ENCODE peak calls at places on chromosomes 13 and 19, in five cellular contexts. One of them, this sample, is unnamed. For H3K9me3, the result is how much of the 10 kb centered on the place peaks cover.

GRCh38 chr19:52653161-52653560 is 15.0 kb upstream of the ZNF83 start:
- DNase-seq in trophoblast cell: peak
- DNase-seq in H9: no peak
- DNase-seq in neuronal stem cell: no peak
- DNase-seq in H1: no peak
- DNase-seq in this sample: no peak

GRCh38 chr19:4007836-4008539 is 452 bp downstream of the PIAS4 start:
- DNase-seq in neuronal stem cell: peak
- DNase-seq in trophoblast cell: no peak
- DNase-seq in H9: no peak
- DNase-seq in H1: peak
- DNase-seq in this sample: peak

GRCh38 chr19:10575011-10575716 is 6.4 kb upstream of the CDKN2D start:
- DNase-seq in trophoblast cell: no peak
- DNase-seq in H1: no peak
- DNase-seq in H9: no peak
- DNase-seq in neuronal stem cell: no peak
- DNase-seq in this sample: no peak

GRCh38 chr13:25175431-25175830 is 3.3 kb upstream of the AMER2 start:
- DNase-seq in trophoblast cell: no peak
- DNase-seq in H9: no peak
- DNase-seq in neuronal stem cell: no peak
- DNase-seq in H1: no peak
- DNase-seq in this sample: no peak

GRCh38 chr13:37127706-37128241 is 22.3 kb upstream of the CSNK1A1L start:
- DNase-seq in neuronal stem cell: no peak
- DNase-seq in H1: no peak
- DNase-seq in H9: no peak
- DNase-seq in trophoblast cell: no peak
- DNase-seq in this sample: peak

GRCh38 chr13:113805431-113806103 is 46.5 kb downstream of the TMEM255B start:
- DNase-seq in H9: no peak
- DNase-seq in trophoblast cell: no peak
- DNase-seq in H1: no peak
- DNase-seq in neuronal stem cell: no peak
- DNase-seq in this sample: no peak

GRCh38 chr19:37990362-37990761 is 83.4 kb downstream of the SIPA1L3 start:
- DNase-seq in H1: peak
- DNase-seq in neuronal stem cell: no peak
- DNase-seq in H9: peak
- DNase-seq in trophoblast cell: peak
- DNase-seq in this sample: no peak

GRCh38 chr19:12642506-12642905 is 24.0 kb downstream of the MAN2B1 start:
- DNase-seq in neuronal stem cell: no peak
- DNase-seq in trophoblast cell: no peak
- DNase-seq in H1: no peak
- DNase-seq in H9: no peak
- DNase-seq in this sample: no peak

GRCh38 chr13:30045916-30046704 is 195.7 kb upstream of the UBL3 start:
- DNase-seq in H9: no peak
- DNase-seq in trophoblast cell: peak
- DNase-seq in H1: peak
- DNase-seq in neuronal stem cell: no peak
- DNase-seq in this sample: peak

DNA sequence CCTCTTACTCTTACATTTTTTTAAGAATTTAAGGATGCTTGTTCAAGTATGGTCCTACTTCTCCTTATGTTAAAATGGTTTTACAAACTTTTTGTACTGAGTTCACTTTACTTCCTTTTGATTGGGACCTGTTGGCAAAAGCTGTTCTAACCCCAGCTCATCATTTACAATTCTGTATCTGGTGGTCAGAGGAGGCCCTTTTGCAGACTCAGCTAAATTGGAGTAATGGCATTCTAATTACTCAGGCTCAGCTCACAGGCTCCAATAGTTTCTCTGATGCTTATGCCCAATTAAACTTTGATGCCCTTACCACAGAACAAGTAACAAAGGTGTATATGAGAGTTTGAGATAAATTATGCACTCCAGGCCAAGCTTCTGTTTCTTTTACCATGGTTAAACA is 1632.0 kb downstream of the UQCRFS1 start:
- DNase-seq in neuronal stem cell: no peak
- DNase-seq in H9: no peak
- DNase-seq in H1: no peak
- DNase-seq in trophoblast cell: no peak
- DNase-seq in this sample: no peak
- H3K9me3 ChIP-seq in neuronal stem cell: under half
- H3K9me3 ChIP-seq in H9: half or more
- H3K9me3 ChIP-seq in H1: under half
- H3K9me3 ChIP-seq in trophoblast cell: under half
- H3K9me3 ChIP-seq in this sample: half or more

GRCh38 chr13:46804391-46804815 is 7.4 kb upstream of the ESD start:
- DNase-seq in neuronal stem cell: no peak
- DNase-seq in H1: no peak
- DNase-seq in H9: no peak
- DNase-seq in trophoblast cell: peak
- DNase-seq in this sample: peak
- H2BK12ac ChIP-seq in neuronal stem cell: no peak
- H2BK12ac ChIP-seq in H1: no peak
- H2BK12ac ChIP-seq in H9: no peak
- H2BK12ac ChIP-seq in trophoblast cell: no peak
- H2BK12ac ChIP-seq in this sample: no peak

DNA sequence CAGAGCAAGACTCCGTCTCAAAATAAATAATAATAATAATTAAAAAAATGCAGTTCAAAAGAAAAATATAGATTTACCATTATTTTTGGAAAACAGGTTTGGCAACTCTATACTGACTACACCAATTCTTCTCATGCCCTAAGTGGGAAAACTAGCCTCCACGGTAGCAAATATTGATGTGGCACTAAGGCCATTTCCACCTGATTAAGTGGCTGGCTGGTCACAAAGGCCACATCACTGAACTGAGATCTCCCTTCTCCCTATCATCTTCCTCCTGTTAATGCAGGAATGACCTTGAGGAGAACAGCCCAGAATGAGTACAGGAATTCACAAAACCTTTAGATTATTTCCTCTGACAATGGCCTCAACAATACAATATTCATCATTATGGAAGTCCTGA is 18.6 kb downstream of the ZNF814 start:
- DNase-seq in H1: no peak
- DNase-seq in neuronal stem cell: no peak
- DNase-seq in trophoblast cell: no peak
- DNase-seq in H9: no peak
- DNase-seq in this sample: no peak
- H3K9me3 ChIP-seq in H1: under half
- H3K9me3 ChIP-seq in neuronal stem cell: under half
- H3K9me3 ChIP-seq in trophoblast cell: under half
- H3K9me3 ChIP-seq in H9: under half
- H3K9me3 ChIP-seq in this sample: half or more

GRCh38 chr19:1062387-1063029 is 4.5 kb upstream of the ARHGAP45 start:
- DNase-seq in H1: peak
- DNase-seq in trophoblast cell: no peak
- DNase-seq in H9: peak
- DNase-seq in neuronal stem cell: no peak
- DNase-seq in this sample: no peak

GRCh38 chr19:1061987-1062386 is 5.0 kb upstream of the ARHGAP45 start:
- DNase-seq in H9: no peak
- DNase-seq in neuronal stem cell: no peak
- DNase-seq in trophoblast cell: no peak
- DNase-seq in H1: no peak
- DNase-seq in this sample: no peak

GRCh38 chr19:1064661-1065605 is 2.0 kb upstream of the ARHGAP45 start:
- DNase-seq in trophoblast cell: peak
- DNase-seq in H1: peak
- DNase-seq in H9: peak
- DNase-seq in neuronal stem cell: no peak
- DNase-seq in this sample: peak

GRCh38 chr19:1063909-1064660 is 2.9 kb upstream of the ARHGAP45 start:
- DNase-seq in H9: peak
- DNase-seq in neuronal stem cell: no peak
- DNase-seq in H1: peak
- DNase-seq in trophoblast cell: no peak
- DNase-seq in this sample: no peak

DNA sequence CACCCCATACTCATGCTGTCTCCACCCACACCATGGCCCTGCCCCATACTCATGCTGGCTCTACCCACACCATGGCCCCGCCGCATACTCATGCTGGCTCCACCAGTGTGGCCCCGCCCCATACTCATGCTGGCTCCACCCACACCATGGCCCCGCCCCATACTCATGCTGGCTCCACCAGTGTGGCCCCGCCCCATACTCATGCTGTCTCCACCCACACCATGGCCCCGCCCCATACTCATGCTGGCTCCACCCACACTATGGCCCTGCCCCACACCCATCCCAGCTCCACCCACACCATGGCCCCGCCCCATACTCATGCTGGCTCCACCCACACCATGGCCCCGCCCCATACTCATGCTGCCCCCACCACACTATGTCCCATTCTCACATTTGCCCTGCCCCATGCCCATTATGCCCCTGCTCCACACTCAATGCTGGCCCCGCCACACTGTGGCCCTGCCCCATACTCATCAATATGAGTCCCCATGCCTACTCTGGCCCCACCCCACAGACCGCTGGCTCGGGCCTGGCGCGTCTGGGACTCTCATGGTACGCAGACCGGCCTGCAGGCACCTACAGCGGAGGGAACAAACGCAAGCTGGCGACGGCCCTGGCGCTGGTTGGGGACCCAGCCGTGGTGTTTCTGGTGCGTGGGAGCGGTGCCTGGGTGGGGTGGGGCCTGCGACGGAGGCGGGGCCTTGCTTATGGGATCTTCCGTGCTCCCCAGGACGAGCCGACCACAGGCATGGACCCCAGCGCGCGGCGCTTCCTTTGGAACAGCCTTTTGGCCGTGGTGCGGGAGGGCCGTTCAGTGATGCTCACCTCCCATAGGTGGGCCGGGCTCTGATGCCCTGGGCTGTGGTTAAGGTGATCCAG is 3.7 kb upstream of the ARHGAP45 start:
- DNase-seq in neuronal stem cell: no peak
- DNase-seq in H1: peak
- DNase-seq in trophoblast cell: peak
- DNase-seq in H9: no peak
- DNase-seq in this sample: no peak
- H2BK12ac ChIP-seq in neuronal stem cell: no peak
- H2BK12ac ChIP-seq in H1: no peak
- H2BK12ac ChIP-seq in trophoblast cell: no peak
- H2BK12ac ChIP-seq in H9: no peak
- H2BK12ac ChIP-seq in this sample: no peak

This sample was measured in mesenchymal stem cell.